ENCODE peak calls at places on chromosomes 4 and X, in nine cellular contexts. One of them, this sample, is unnamed. For H3K27me3, the result is how much of the 10 kb centered on the place peaks cover.

GRCh38 chr4:134668237-134668636 is 466.6 kb upstream of the PABPC4L start:
- DNase-seq in suprapubic skin: no peak
- DNase-seq in body of pancreas: no peak
- DNase-seq in mesendoderm: no peak
- DNase-seq in GM06990: no peak
- DNase-seq in naive thymus-derived CD4-positive, alpha-beta T cell: no peak
- DNase-seq in mesenchymal stem cell: no peak
- DNase-seq in left lung: no peak
- DNase-seq in RWPE2: no peak
- DNase-seq in this sample: no peak

GRCh38 chrX:46311581-46312120 is 233.6 kb downstream of the ZNF674 start:
- DNase-seq in naive thymus-derived CD4-positive, alpha-beta T cell: no peak
- DNase-seq in mesendoderm: no peak
- DNase-seq in mesenchymal stem cell: no peak
- DNase-seq in GM06990: no peak
- DNase-seq in RWPE2: no peak
- DNase-seq in suprapubic skin: no peak
- DNase-seq in body of pancreas: no peak
- DNase-seq in left lung: no peak
- DNase-seq in this sample: no peak

GRCh38 chrX:642436-643210 is 12.0 kb downstream of the SHOX start:
- DNase-seq in naive thymus-derived CD4-positive, alpha-beta T cell: no peak
- DNase-seq in suprapubic skin: no peak
- DNase-seq in mesendoderm: no peak
- DNase-seq in mesenchymal stem cell: no peak
- DNase-seq in left lung: no peak
- DNase-seq in body of pancreas: no peak
- DNase-seq in GM06990: no peak
- DNase-seq in RWPE2: no peak
- DNase-seq in this sample: peak

GRCh38 chrX:41480508-41481260 is 33.5 kb downstream of the NYX start:
- DNase-seq in left lung: no peak
- DNase-seq in mesendoderm: no peak
- DNase-seq in suprapubic skin: no peak
- DNase-seq in GM06990: no peak
- DNase-seq in RWPE2: no peak
- DNase-seq in body of pancreas: no peak
- DNase-seq in naive thymus-derived CD4-positive, alpha-beta T cell: no peak
- DNase-seq in mesenchymal stem cell: no peak
- DNase-seq in this sample: no peak

GRCh38 chrX:101219116-101219839 is at the start of gene DRP2:
- DNase-seq in GM06990: no peak
- DNase-seq in mesendoderm: no peak
- DNase-seq in naive thymus-derived CD4-positive, alpha-beta T cell: no peak
- DNase-seq in body of pancreas: no peak
- DNase-seq in RWPE2: no peak
- DNase-seq in mesenchymal stem cell: peak
- DNase-seq in left lung: no peak
- DNase-seq in suprapubic skin: no peak
- DNase-seq in this sample: no peak

GRCh38 chrX:1545776-1546408 is 8.9 kb upstream of the P2RY8 start:
- DNase-seq in RWPE2: peak
- DNase-seq in body of pancreas: no peak
- DNase-seq in naive thymus-derived CD4-positive, alpha-beta T cell: no peak
- DNase-seq in mesendoderm: no peak
- DNase-seq in mesenchymal stem cell: no peak
- DNase-seq in suprapubic skin: no peak
- DNase-seq in left lung: no peak
- DNase-seq in GM06990: no peak
- DNase-seq in this sample: no peak

GRCh38 chr4:7260569-7260968 is 68.2 kb downstream of the SORCS2 start:
- DNase-seq in suprapubic skin: no peak
- DNase-seq in naive thymus-derived CD4-positive, alpha-beta T cell: no peak
- DNase-seq in left lung: no peak
- DNase-seq in body of pancreas: no peak
- DNase-seq in RWPE2: peak
- DNase-seq in mesenchymal stem cell: no peak
- DNase-seq in mesendoderm: no peak
- DNase-seq in GM06990: no peak
- DNase-seq in this sample: no peak

GRCh38 chr4:22884157-22884556 is 191.4 kb downstream of the GBA3 start:
- DNase-seq in RWPE2: no peak
- DNase-seq in mesendoderm: peak
- DNase-seq in GM06990: no peak
- DNase-seq in naive thymus-derived CD4-positive, alpha-beta T cell: no peak
- DNase-seq in mesenchymal stem cell: no peak
- DNase-seq in body of pancreas: no peak
- DNase-seq in suprapubic skin: no peak
- DNase-seq in left lung: no peak
- DNase-seq in this sample: no peak

GRCh38 chrX:150478496-150479492 is 89.6 kb upstream of the MTM1 start:
- DNase-seq in mesendoderm: no peak
- DNase-seq in suprapubic skin: no peak
- DNase-seq in mesenchymal stem cell: no peak
- DNase-seq in GM06990: no peak
- DNase-seq in naive thymus-derived CD4-positive, alpha-beta T cell: no peak
- DNase-seq in left lung: no peak
- DNase-seq in RWPE2: no peak
- DNase-seq in body of pancreas: no peak
- DNase-seq in this sample: no peak
- H3K4me3 ChIP-seq in mesendoderm: no peak
- H3K4me3 ChIP-seq in suprapubic skin: no peak
- H3K4me3 ChIP-seq in mesenchymal stem cell: no peak
- H3K4me3 ChIP-seq in GM06990: no peak
- H3K4me3 ChIP-seq in naive thymus-derived CD4-positive, alpha-beta T cell: peak
- H3K4me3 ChIP-seq in left lung: no peak
- H3K4me3 ChIP-seq in RWPE2: no peak
- H3K4me3 ChIP-seq in body of pancreas: no peak
- H3K4me3 ChIP-seq in this sample: no peak

DNA sequence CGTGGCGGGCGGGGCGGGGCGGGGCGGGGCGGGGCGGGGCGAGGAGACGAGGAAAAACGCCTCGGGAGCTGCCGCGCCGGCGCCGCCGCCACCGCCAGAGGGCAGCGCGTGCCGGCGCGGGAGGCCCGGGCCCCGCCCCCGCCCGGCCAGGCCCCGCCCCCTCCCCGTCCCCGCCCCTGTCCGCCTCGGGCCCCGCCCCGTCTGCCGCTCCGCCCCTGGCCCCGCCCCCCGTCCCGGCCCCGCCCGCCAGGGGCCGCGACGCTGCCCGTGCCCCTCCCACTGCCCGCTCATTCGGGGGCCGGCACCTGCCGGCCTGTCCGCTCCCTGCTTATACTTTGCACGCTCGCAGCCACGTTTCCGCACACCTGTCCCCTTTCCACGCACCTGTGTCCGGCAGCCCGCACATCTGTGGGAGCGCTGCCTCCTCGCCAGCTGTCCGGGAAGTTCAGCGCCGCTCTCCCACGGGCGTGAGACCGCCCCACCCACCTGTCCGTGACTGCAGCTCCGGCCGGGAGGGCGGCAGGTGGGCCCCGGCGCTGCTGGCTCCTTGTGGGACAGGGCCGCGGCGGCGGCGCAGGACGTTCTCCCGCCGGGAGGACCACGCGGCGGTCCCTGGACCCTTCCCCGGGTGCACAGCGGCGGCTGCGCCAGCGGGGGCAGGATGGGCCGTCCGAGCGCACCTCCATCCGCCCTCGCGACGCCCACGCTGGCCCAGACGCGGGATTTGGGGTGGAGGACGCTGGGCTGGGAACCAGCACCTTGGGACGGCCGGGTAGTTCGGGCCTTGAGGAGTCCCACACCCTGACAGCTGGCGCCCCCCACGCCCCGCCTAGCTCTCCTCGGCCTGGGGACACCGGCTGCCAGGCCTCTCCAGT is 1.5 kb upstream of the FGFRL1 start:
- DNase-seq in mesendoderm: peak
- DNase-seq in body of pancreas: peak
- DNase-seq in naive thymus-derived CD4-positive, alpha-beta T cell: peak
- DNase-seq in GM06990: peak
- DNase-seq in suprapubic skin: no peak
- DNase-seq in RWPE2: no peak
- DNase-seq in mesenchymal stem cell: peak
- DNase-seq in left lung: peak
- DNase-seq in this sample: peak
- H3K27me3 ChIP-seq in mesendoderm: under half
- H3K27me3 ChIP-seq in body of pancreas: under half
- H3K27me3 ChIP-seq in naive thymus-derived CD4-positive, alpha-beta T cell: under half
- H3K27me3 ChIP-seq in GM06990: under half
- H3K27me3 ChIP-seq in suprapubic skin: under half
- H3K27me3 ChIP-seq in RWPE2: under half
- H3K27me3 ChIP-seq in mesenchymal stem cell: under half
- H3K27me3 ChIP-seq in left lung: half or more
- H3K27me3 ChIP-seq in this sample: under half

DNA sequence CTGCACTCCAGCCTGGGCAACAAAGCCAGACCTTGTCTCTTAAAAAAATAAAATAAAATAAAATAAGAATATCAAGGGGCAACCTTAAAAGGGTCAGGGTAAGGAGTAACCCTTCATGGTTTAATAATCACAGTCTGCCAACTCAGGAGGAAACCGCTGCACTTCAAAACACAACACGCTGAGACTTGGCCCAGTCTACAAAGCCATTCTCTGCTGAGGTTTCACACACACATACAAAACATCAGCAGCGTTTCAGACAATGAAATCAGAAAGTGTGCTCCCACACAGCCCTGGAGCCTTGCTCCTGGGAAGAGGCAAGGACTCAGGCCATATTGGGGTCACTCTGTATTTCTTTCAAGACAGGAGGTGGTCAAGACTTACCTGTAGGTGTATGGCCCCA is 18.3 kb downstream of the SCARB2 start:
- DNase-seq in mesenchymal stem cell: no peak
- DNase-seq in left lung: no peak
- DNase-seq in GM06990: no peak
- DNase-seq in naive thymus-derived CD4-positive, alpha-beta T cell: no peak
- DNase-seq in body of pancreas: no peak
- DNase-seq in mesendoderm: no peak
- DNase-seq in suprapubic skin: no peak
- DNase-seq in RWPE2: no peak
- DNase-seq in this sample: no peak
- H3K4me3 ChIP-seq in mesenchymal stem cell: no peak
- H3K4me3 ChIP-seq in left lung: no peak
- H3K4me3 ChIP-seq in GM06990: peak
- H3K4me3 ChIP-seq in naive thymus-derived CD4-positive, alpha-beta T cell: no peak
- H3K4me3 ChIP-seq in body of pancreas: no peak
- H3K4me3 ChIP-seq in mesendoderm: no peak
- H3K4me3 ChIP-seq in suprapubic skin: no peak
- H3K4me3 ChIP-seq in RWPE2: no peak
- H3K4me3 ChIP-seq in this sample: no peak

GRCh38 chr4:141376769-141377168 is 156.1 kb downstream of the ZNF330 start:
- DNase-seq in GM06990: no peak
- DNase-seq in naive thymus-derived CD4-positive, alpha-beta T cell: no peak
- DNase-seq in mesenchymal stem cell: no peak
- DNase-seq in mesendoderm: no peak
- DNase-seq in left lung: no peak
- DNase-seq in body of pancreas: no peak
- DNase-seq in suprapubic skin: no peak
- DNase-seq in RWPE2: no peak
- DNase-seq in this sample: no peak
- H3K27me3 ChIP-seq in GM06990: under half
- H3K27me3 ChIP-seq in naive thymus-derived CD4-positive, alpha-beta T cell: under half
- H3K27me3 ChIP-seq in mesenchymal stem cell: under half
- H3K27me3 ChIP-seq in mesendoderm: under half
- H3K27me3 ChIP-seq in left lung: under half
- H3K27me3 ChIP-seq in body of pancreas: under half
- H3K27me3 ChIP-seq in suprapubic skin: under half
- H3K27me3 ChIP-seq in RWPE2: under half
- H3K27me3 ChIP-seq in this sample: under half

DNA sequence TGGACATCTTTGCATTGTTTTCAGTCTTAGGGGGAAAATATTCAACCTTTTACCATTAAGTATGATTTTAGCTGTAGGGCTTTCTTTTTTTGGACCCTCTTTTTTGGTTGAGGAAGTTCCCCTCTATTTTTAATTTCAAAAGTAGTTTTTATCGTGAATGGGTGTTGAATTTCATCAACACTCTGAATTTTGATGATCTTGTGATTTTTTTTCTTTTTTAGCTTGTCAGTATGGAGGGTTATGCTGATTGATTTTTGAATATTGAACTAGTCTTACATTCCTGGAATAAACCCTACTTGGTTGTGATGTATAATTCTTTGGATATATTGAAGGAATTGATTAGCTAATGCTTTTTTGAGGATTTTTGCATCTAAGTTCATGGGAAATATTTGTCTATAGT is 1.7 kb downstream of the ZNF81 start:
- DNase-seq in mesendoderm: no peak
- DNase-seq in RWPE2: no peak
- DNase-seq in mesenchymal stem cell: no peak
- DNase-seq in naive thymus-derived CD4-positive, alpha-beta T cell: no peak
- DNase-seq in GM06990: no peak
- DNase-seq in suprapubic skin: no peak
- DNase-seq in left lung: no peak
- DNase-seq in body of pancreas: no peak
- DNase-seq in this sample: no peak
- H3K4me3 ChIP-seq in mesendoderm: no peak
- H3K4me3 ChIP-seq in RWPE2: no peak
- H3K4me3 ChIP-seq in mesenchymal stem cell: no peak
- H3K4me3 ChIP-seq in naive thymus-derived CD4-positive, alpha-beta T cell: no peak
- H3K4me3 ChIP-seq in GM06990: peak
- H3K4me3 ChIP-seq in suprapubic skin: no peak
- H3K4me3 ChIP-seq in left lung: no peak
- H3K4me3 ChIP-seq in body of pancreas: no peak
- H3K4me3 ChIP-seq in this sample: no peak

GRCh38 chr4:41874873-41875272 is 60.4 kb upstream of the TMEM33 start:
- DNase-seq in body of pancreas: no peak
- DNase-seq in GM06990: no peak
- DNase-seq in left lung: no peak
- DNase-seq in RWPE2: no peak
- DNase-seq in mesenchymal stem cell: no peak
- DNase-seq in mesendoderm: no peak
- DNase-seq in suprapubic skin: no peak
- DNase-seq in naive thymus-derived CD4-positive, alpha-beta T cell: no peak
- DNase-seq in this sample: no peak
- H3K27me3 ChIP-seq in body of pancreas: under half
- H3K27me3 ChIP-seq in GM06990: under half
- H3K27me3 ChIP-seq in left lung: half or more
- H3K27me3 ChIP-seq in RWPE2: half or more
- H3K27me3 ChIP-seq in mesenchymal stem cell: half or more
- H3K27me3 ChIP-seq in mesendoderm: half or more
- H3K27me3 ChIP-seq in suprapubic skin: half or more
- H3K27me3 ChIP-seq in naive thymus-derived CD4-positive, alpha-beta T cell: under half
- H3K27me3 ChIP-seq in this sample: under half

GRCh38 chr4:163818673-163819072 is 324.2 kb downstream of the TMA16 start:
- DNase-seq in body of pancreas: no peak
- DNase-seq in mesenchymal stem cell: no peak
- DNase-seq in GM06990: no peak
- DNase-seq in RWPE2: no peak
- DNase-seq in naive thymus-derived CD4-positive, alpha-beta T cell: no peak
- DNase-seq in suprapubic skin: no peak
- DNase-seq in mesendoderm: no peak
- DNase-seq in left lung: no peak
- DNase-seq in this sample: no peak
- H3K4me3 ChIP-seq in body of pancreas: no peak
- H3K4me3 ChIP-seq in mesenchymal stem cell: no peak
- H3K4me3 ChIP-seq in GM06990: no peak
- H3K4me3 ChIP-seq in RWPE2: no peak
- H3K4me3 ChIP-seq in naive thymus-derived CD4-positive, alpha-beta T cell: no peak
- H3K4me3 ChIP-seq in suprapubic skin: no peak
- H3K4me3 ChIP-seq in mesendoderm: no peak
- H3K4me3 ChIP-seq in left lung: no peak
- H3K4me3 ChIP-seq in this sample: no peak

DNA sequence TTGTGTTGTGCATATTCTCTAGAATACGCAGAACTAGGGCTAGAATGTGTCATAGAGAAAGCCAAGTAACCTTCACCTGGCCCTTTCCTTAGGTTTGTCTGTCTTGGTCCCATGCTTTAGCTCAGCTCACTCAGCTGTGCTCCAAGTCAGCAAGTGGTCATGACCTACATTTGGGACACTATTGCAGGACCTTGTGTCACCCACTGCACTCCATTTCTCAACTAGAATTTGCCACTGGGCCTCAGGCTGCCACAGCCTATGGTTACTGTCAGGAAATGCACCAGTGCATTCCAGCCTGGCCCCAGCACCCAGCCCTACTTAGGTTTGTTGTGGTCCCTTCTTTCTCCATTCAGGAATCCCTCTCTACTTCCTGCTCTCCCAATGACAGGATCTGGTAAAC is 7.7 kb upstream of the FGG start:
- DNase-seq in left lung: no peak
- DNase-seq in suprapubic skin: no peak
- DNase-seq in body of pancreas: no peak
- DNase-seq in naive thymus-derived CD4-positive, alpha-beta T cell: no peak
- DNase-seq in mesendoderm: peak
- DNase-seq in GM06990: no peak
- DNase-seq in mesenchymal stem cell: no peak
- DNase-seq in RWPE2: no peak
- DNase-seq in this sample: no peak
- H3K27me3 ChIP-seq in left lung: under half
- H3K27me3 ChIP-seq in suprapubic skin: under half
- H3K27me3 ChIP-seq in body of pancreas: under half
- H3K27me3 ChIP-seq in naive thymus-derived CD4-positive, alpha-beta T cell: under half
- H3K27me3 ChIP-seq in mesendoderm: under half
- H3K27me3 ChIP-seq in GM06990: under half
- H3K27me3 ChIP-seq in mesenchymal stem cell: under half
- H3K27me3 ChIP-seq in RWPE2: under half
- H3K27me3 ChIP-seq in this sample: under half

This sample was measured in aorta.